ENCODE peak calls at places on chromosome X, in nine cellular contexts. R, A, B, W, V, G, H, O and D are unnamed samples.
A peak's percentile ranks its signal among the peaks of the same experiment; 100 is the strongest.

GRCh38 chrX:39318497-39319343 is 517.5 kb downstream of the MID1IP1 start:
- DNase-seq in R (no peak), A (no peak), B (no peak), W (no peak), V (peak; percentile 42), G (no peak), H (peak; percentile 25), O (no peak), D (peak; percentile 57)

GRCh38 chrX:54758114-54759055 is 39.7 kb downstream of the ITIH6 start:
- DNase-seq in R (no peak), A (no peak), B (no peak), W (peak; percentile 3), V (no peak), G (no peak), H (no peak), O (no peak), D (no peak)

GRCh38 chrX:118286066-118286758 is 59.7 kb upstream of the WDR44 start:
- DNase-seq in R (no peak), A (peak; percentile 5), B (no peak), W (peak; percentile 31), V (no peak), G (no peak), H (no peak), O (no peak), D (no peak)

GRCh38 chrX:47518105-47518504 is 35.1 kb upstream of the ZNF41 start:
- DNase-seq in R (no peak), A (no peak), B (no peak), W (no peak), V (no peak), G (no peak), H (no peak), O (no peak), D (no peak)

GRCh38 chrX:54357414-54358377 is at the start of gene WNK3:
- DNase-seq in R (peak; percentile 68), A (peak; percentile 24), B (peak; percentile 91), W (peak; percentile 48), V (peak; percentile 71), G (peak; percentile 25), H (peak; percentile 70), O (peak; percentile 32), D (peak; percentile 76)

GRCh38 chrX:131728295-131729145 is 184.6 kb downstream of the OR13H1 start:
- DNase-seq in R (no peak), A (no peak), B (no peak), W (peak; percentile 76), V (peak; percentile 74), G (no peak), H (no peak), O (no peak), D (peak; percentile 88)

GRCh38 chrX:139933904-139934303 is 1.1 kb upstream of the ATP11C start:
- DNase-seq in R (no peak), A (no peak), B (peak; percentile 32), W (peak; percentile 7), V (no peak), G (no peak), H (no peak), O (no peak), D (no peak)

GRCh38 chrX:45771114-45771513 is 570.4 kb upstream of the DIPK2B start:
- DNase-seq in R (no peak), A (peak; percentile 94), B (peak; percentile 68), W (peak; percentile 82), V (no peak), G (no peak), H (peak; percentile 5), O (no peak), D (peak; percentile 38)

GRCh38 chrX:48003367-48003757 is 427 bp downstream of the ZNF182 start:
- DNase-seq in R (no peak), A (no peak), B (no peak), W (no peak), V (no peak), G (no peak), H (peak; percentile 5), O (peak; percentile 27), D (no peak)

GRCh38 chrX:1521459-1521956 is 15.5 kb downstream of the P2RY8 start:
- DNase-seq in R (no peak), A (no peak), B (no peak), W (peak; percentile 35), V (no peak), G (peak; percentile 81), H (no peak), O (peak; percentile 85), D (no peak)

GRCh38 chrX:9272166-9272565 is 192.7 kb upstream of the TBL1X start:
- DNase-seq in R (no peak), A (no peak), B (peak; percentile 9), W (no peak), V (no peak), G (no peak), H (no peak), O (no peak), D (no peak)

GRCh38 chrX:22109442-22109841 is 77.3 kb downstream of the PHEX start:
- DNase-seq in R (no peak), A (peak; percentile 61), B (no peak), W (peak; percentile 33), V (no peak), G (no peak), H (no peak), O (no peak), D (no peak)

GRCh38 chrX:69503835-69504625 is at the start of gene NALF2:
- DNase-seq in R (peak; percentile 65), A (peak; percentile 43), B (peak; percentile 79), W (peak; percentile 76), V (peak; percentile 71), G (peak; percentile 31), H (peak; percentile 44), O (peak; percentile 24), D (no peak)

GRCh38 chrX:149259241-149259640 is 245.9 kb downstream of the IDS start:
- DNase-seq in R (no peak), A (peak; percentile 48), B (no peak), W (no peak), V (no peak), G (no peak), H (no peak), O (no peak), D (no peak)

DNA sequence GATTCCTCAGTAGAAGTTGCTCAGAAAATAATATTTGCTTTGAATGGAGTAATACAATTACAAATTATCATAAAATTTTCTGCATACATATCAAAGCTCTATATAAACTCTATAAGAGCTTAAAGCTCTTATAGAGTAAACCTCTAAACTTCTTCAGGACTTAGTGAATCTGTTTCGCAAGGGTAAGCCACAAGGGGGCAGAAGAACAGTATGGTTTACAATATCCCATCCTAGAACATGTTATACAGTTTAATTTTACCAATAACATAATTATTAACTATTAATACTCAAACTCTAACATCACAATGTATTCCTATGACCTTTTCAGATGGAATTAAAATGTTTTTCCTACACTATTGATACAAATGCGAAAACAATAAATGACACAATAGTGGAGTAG is 33.8 kb upstream of the SPANXN1 start:
- DNase-seq in R (no peak), A (peak; percentile 15), B (peak; percentile 22), W (peak; percentile 19), V (no peak), G (no peak), H (no peak), O (no peak), D (no peak)
- TF ChIP-seq CTCF in R (no peak), A (peak; percentile 32), B (peak; percentile 42), W (peak; percentile 8), V (peak; percentile 7), G (no peak), H (no peak), O (no peak), D (no peak)

DNA sequence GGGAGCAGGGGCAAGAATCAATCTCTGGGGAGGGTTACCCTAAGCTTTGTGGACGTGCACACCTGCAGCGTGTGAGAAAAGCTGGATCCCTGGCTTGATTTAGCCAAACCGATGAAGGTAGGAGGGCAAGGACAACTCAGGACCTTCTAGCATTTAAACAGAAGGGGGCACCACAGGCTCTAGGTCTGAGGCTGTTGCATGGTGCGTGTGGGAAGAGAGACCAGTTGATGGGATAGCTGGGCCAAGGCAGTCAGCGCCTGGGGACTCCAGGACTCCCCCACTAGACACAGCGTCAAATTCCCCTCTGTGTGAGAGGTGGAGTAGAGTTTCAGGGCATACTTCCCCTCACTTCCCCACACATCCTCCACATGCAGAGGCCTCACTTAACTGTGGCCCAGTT is 4.3 kb downstream of the GABRQ start:
- DNase-seq in R (no peak), A (peak; percentile 6), B (peak; percentile 13), W (peak; percentile 21), V (no peak), G (no peak), H (no peak), O (peak; percentile 22), D (no peak)
- TF ChIP-seq CTCF in R (no peak), A (no peak), B (peak; percentile 15), W (no peak), V (no peak), G (no peak), H (no peak), O (no peak), D (no peak)

GRCh38 chrX:16807976-16808542 is 21.8 kb downstream of the TXLNG start:
- DNase-seq in R (no peak), A (peak; percentile 76), B (peak; percentile 70), W (peak; percentile 61), V (no peak), G (no peak), H (no peak), O (no peak), D (no peak)

GRCh38 chrX:16804923-16805464 is 18.7 kb downstream of the TXLNG start:
- DNase-seq in R (no peak), A (no peak), B (no peak), W (no peak), V (no peak), G (no peak), H (no peak), O (no peak), D (no peak)

DNA sequence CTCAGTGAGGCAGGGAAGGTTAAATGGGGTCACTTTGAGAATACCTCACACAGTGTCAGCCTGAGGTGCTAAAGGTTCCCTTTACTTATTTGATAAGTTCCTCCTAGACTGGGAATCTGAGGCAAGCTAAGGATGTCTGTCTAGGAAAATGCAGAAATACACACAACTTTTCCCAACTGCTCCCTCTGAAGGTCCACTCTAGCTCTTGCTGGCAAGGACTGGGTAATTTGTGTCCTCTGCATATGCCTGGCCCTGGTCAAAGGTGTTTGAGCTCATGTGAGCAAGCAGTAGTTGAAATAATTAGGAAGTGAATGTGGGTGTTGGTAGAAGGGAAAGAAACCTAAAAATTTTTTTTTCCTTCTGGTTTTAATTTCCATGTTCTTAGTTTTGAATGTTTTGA is 21.3 kb downstream of the TXLNG start:
- DNase-seq in R (no peak), A (peak; percentile 43), B (peak; percentile 61), W (peak; percentile 12), V (no peak), G (no peak), H (no peak), O (no peak), D (no peak)
- TF ChIP-seq CTCF in R (peak; percentile 20), A (peak; percentile 56), B (peak; percentile 40), W (no peak), V (peak; percentile 32), G (no peak), H (no peak), O (no peak), D (no peak)

GRCh38 chrX:114615765-114616164 is 31.9 kb downstream of the HTR2C start:
- DNase-seq in R (no peak), A (no peak), B (no peak), W (no peak), V (no peak), G (no peak), H (no peak), O (no peak), D (no peak)

DNA sequence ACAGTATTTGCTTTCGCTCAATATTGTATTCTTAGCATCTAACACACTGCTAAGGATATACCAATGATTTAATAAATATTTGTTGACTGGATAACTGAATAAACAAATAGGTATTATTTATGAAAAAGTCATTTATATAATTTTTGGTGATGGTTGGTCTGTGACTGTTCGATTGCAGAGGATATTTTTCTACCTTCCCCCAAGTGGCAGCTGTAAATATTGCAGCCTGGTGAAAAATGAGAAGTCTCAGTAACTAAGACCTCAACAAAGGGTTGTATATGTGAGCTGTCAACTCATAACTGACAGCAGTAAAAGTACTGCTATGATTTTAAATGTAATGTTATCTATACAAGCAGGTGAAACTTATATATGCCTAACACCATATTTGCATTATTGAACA is 36.0 kb downstream of the HTR2C start:
- DNase-seq in R (no peak), A (peak; percentile 6), B (peak; percentile 18), W (no peak), V (no peak), G (peak; percentile 1), H (no peak), O (peak; percentile 6), D (no peak)
- TF ChIP-seq CTCF in R (no peak), A (peak; percentile 40), B (peak; percentile 49), W (no peak), V (peak; percentile 23), G (peak; percentile 4), H (no peak), O (no peak), D (no peak)